ENCODE peak calls at places on chromosome 2, in nine cellular contexts. V, B, M, I, T, Z, P, N and W are unnamed samples.

GRCh38 chr2:148273158-148273691 is 252.3 kb downstream of the MBD5 start:
- DNase-seq in V (no peak), B (no peak), M (no peak), I (no peak), T (no peak), Z (no peak), P (no peak), N (no peak), W (no peak)

GRCh38 chr2:44450806-44451205 is 89.1 kb downstream of the CAMKMT start:
- DNase-seq in V (no peak), B (no peak), M (no peak), I (no peak), T (no peak), Z (no peak), P (no peak), N (no peak), W (no peak)

GRCh38 chr2:117055499-117056375 is 758.8 kb upstream of the DDX18 start:
- DNase-seq in V (no peak), B (peak; percentile 63), M (no peak), I (no peak), T (no peak), Z (no peak), P (no peak), N (no peak), W (no peak)

GRCh38 chr2:158688722-158689121 is 106.4 kb upstream of the DAPL1 start:
- DNase-seq in V (no peak), B (no peak), M (no peak), I (no peak), T (no peak), Z (no peak), P (peak; percentile 45), N (no peak), W (no peak)

GRCh38 chr2:24077879-24078278 is 1.8 kb upstream of the SF3B6 start:
- DNase-seq in V (no peak), B (no peak), M (no peak), I (no peak), T (no peak), Z (no peak), P (no peak), N (no peak), W (no peak)

GRCh38 chr2:121319941-121320340 is 34.9 kb upstream of the TFCP2L1 start:
- DNase-seq in V (no peak), B (no peak), M (no peak), I (no peak), T (peak; percentile 13), Z (no peak), P (no peak), N (no peak), W (no peak)

GRCh38 chr2:48514591-48514990 is 15.4 kb upstream of the STON1 start:
- DNase-seq in V (no peak), B (no peak), M (no peak), I (no peak), T (no peak), Z (no peak), P (no peak), N (no peak), W (no peak)

GRCh38 chr2:42072349-42073118 is 24.7 kb downstream of the PKDCC start:
- DNase-seq in V (peak; percentile 67), B (peak; percentile 81), M (peak; percentile 80), I (no peak), T (peak; percentile 65), Z (no peak), P (no peak), N (no peak), W (peak; percentile 59)

GRCh38 chr2:35989523-35989922 is 366.1 kb upstream of the CRIM1 start:
- DNase-seq in V (no peak), B (no peak), M (no peak), I (no peak), T (no peak), Z (no peak), P (no peak), N (no peak), W (no peak)

GRCh38 chr2:223050900-223051299 is 1.1 kb upstream of the KCNE4 start:
- DNase-seq in V (no peak), B (no peak), M (no peak), I (no peak), T (no peak), Z (no peak), P (peak; percentile 79), N (no peak), W (no peak)

GRCh38 chr2:45578056-45578843 is 32.8 kb downstream of the SRBD1 start:
- DNase-seq in V (no peak), B (no peak), M (no peak), I (no peak), T (no peak), Z (no peak), P (no peak), N (no peak), W (no peak)

GRCh38 chr2:54845514-54845913 is 122.1 kb downstream of the EML6 start:
- DNase-seq in V (no peak), B (no peak), M (no peak), I (no peak), T (no peak), Z (no peak), P (no peak), N (no peak), W (no peak)

GRCh38 chr2:30359644-30360167 is 87.3 kb upstream of the LCLAT1 start:
- DNase-seq in V (no peak), B (no peak), M (peak; percentile 84), I (no peak), T (no peak), Z (peak; percentile 44), P (no peak), N (no peak), W (no peak)

DNA sequence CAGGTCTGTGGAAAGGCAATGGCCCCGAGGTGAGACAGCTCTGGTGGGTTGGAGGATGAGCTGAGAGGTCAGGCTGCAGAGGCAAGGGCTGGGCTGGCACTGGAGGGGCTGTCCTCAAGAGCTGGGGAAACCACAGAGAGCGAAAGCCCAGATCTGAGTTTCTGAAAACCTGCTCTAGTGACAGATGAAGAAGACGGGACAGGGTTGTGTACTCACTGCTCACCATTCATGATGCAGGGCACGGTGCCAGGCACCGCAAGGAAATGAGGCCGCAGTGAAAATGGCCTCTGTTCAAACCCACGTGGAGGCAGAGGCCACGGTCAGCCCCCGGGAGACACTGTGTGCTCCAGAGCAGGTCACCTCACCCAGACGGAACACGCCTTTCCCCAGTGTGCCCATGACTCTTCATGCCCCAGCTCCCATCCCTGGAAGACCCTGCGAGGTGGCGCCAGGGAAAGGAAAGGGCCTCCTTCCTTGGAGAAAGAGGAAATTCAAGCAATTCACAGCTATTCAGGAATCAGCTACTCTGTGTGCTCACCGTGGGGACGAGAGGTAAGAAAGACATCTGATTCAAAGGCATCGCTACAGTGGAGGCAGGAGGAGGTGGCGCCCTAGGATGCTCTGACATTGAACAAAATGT is 24.3 kb upstream of the ID2 start:
- DNase-seq in V (peak; percentile 64), B (no peak), M (no peak), I (no peak), T (no peak), Z (no peak), P (no peak), N (no peak), W (no peak)
- H3K4me3 ChIP-seq in V (no peak overlapping the region), B (no peak overlapping the region), M (no peak overlapping the region), I (no peak overlapping the region), T (no peak overlapping the region), Z (no peak overlapping the region), P (no peak overlapping the region), N (no peak overlapping the region), W (no peak overlapping the region)

GRCh38 chr2:208359632-208359986 is 47.0 kb upstream of the PTH2R start:
- DNase-seq in V (peak; percentile 86), B (peak; percentile 62), M (peak; percentile 62), I (no peak), T (no peak), Z (no peak), P (no peak), N (no peak), W (no peak)
- TF ChIP-seq POLR2A in V (no peak), B (no peak), M (no peak), I (no peak), T (no peak), Z (no peak), P (no peak), N (no peak), W (no peak)

DNA sequence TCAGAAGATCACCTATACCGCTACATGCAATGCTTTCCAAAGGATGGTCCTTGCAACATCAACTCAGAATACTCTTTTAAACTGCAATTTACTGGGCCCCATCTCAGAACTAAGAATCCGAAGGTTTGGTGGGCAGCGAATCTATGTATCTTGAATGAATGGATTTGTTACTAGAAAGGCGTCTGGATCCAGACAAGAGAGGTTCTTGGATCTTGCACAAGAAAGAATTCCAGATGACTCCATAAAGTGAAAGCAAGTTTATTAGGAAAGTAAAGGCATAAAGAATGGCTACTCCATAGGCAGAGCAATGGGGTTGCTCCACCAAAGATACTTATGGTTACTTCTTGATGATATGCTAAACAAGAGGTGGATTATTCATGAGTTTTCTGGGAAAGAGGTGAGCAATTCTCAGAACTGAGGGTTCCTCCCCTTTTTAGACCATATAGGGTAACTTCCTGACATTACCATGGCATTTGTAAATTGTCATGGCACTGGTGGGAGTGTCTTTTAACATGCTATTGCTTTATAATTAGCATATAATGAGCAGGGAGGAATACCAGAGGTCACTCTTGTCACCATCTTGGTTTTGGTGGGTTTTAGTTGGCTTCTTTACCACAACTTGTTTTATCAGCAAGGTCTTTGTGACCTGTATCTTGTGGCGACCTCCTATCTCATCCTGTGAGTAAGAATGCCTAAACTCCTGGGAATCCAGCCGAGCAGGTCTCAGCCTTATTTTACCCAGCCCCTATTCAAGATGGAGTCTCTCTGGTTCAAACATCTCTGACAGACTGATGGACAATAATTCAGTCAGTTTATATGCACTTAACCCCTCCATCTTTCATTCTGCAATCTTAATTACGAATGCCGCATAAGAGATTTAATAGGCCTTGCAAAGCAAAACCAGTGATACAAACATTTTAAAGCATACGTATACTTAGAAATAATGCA is 7.5 kb upstream of the RMDN2 start:
- DNase-seq in V (no peak), B (no peak), M (no peak), I (no peak), T (no peak), Z (no peak), P (no peak), N (no peak), W (no peak)
- H3K4me1 ChIP-seq in V (no peaks in the 10 kb centered on the region), B (peaks cover 18% of the 10 kb centered on the region), M (peaks cover 17% of the 10 kb centered on the region), I (peaks cover 2% of the 10 kb centered on the region), T (peaks cover 18% of the 10 kb centered on the region), Z (peaks cover 24% of the 10 kb centered on the region), P (peaks cover 40% of the 10 kb centered on the region), N (no peaks in the 10 kb centered on the region), W (no peaks in the 10 kb centered on the region)

GRCh38 chr2:237413293-237414055 is 490 bp downstream of the COL6A3 start:
- DNase-seq in V (no peak), B (peak; percentile 39), M (no peak), I (no peak), T (no peak), Z (no peak), P (peak; percentile 91), N (no peak), W (no peak)

GRCh38 chr2:237410949-237411635 is 2.9 kb downstream of the COL6A3 start:
- DNase-seq in V (no peak), B (no peak), M (no peak), I (no peak), T (no peak), Z (no peak), P (peak; percentile 89), N (no peak), W (no peak)

GRCh38 chr2:237414056-237414661 is at the start of gene COL6A3:
- DNase-seq in V (no peak), B (no peak), M (peak; percentile 73), I (no peak), T (peak; percentile 85), Z (no peak), P (no peak), N (no peak), W (peak; percentile 83)

GRCh38 chr2:237411683-237412349 is 2.1 kb downstream of the COL6A3 start:
- DNase-seq in V (no peak), B (peak; percentile 68), M (no peak), I (no peak), T (no peak), Z (no peak), P (peak; percentile 92), N (no peak), W (no peak)

GRCh38 chr2:237412646-237413292 is 1.2 kb downstream of the COL6A3 start:
- DNase-seq in V (no peak), B (peak; percentile 73), M (no peak), I (no peak), T (no peak), Z (no peak), P (peak; percentile 92), N (no peak), W (no peak)
- H3K4me3 ChIP-seq in V (peak overlapping the region; percentile 39), B (peak overlapping the region; percentile 48), M (peak overlapping the region; percentile 71), I (no peak overlapping the region), T (peak overlapping the region; percentile 49), Z (no peak overlapping the region), P (peak overlapping the region; percentile 59), N (peak overlapping the region; percentile 62), W (peak overlapping the region; percentile 49)